ENCODE peak calls at places on chromosomes 6 and 20, in ten cellular contexts. X is T follicular helper cell; N is heart right ventricle; D is SK-N-MC; J is fibroblast of mammary gland; H is stimulated activated CD4-positive, alpha-beta T cell treated with anti-CD3 and anti-CD28 coated beads, Interleukin-4, amount 100 ng/mL, for 48 hours; F is stimulated activated effector memory CD8-positive, alpha-beta T cell treated with anti-CD3 and anti-CD28 coated beads, Interleukin-12 subunit alpha, Interleukin-12 subunit beta, amount 100 ng/mL, for 72 hours; W is occipital lobe; M is T-helper 2 cell; S is tibial artery. R is an unnamed sample.

GRCh38 chr20:35988910-35989463 is 20.6 kb downstream of the CNBD2 start:
- DNase-seq in X (no peak), N (no peak), D (no peak), J (peak), H (no peak), F (no peak), W (no peak), M (no peak), S (no peak), R (no peak)

GRCh38 chr6:26142026-26142425 is 54.8 kb downstream of the HFE start:
- DNase-seq in X (no peak), N (no peak), D (no peak), J (no peak), H (no peak), F (no peak), W (no peak), M (no peak), S (no peak), R (no peak)

GRCh38 chr6:139996253-139996834 is 621.9 kb upstream of the CITED2 start:
- DNase-seq in X (no peak), N (no peak), D (no peak), J (no peak), H (no peak), F (no peak), W (no peak), M (no peak), S (no peak), R (peak)

GRCh38 chr6:49430187-49430586 is 32.9 kb downstream of the MMUT start:
- DNase-seq in X (no peak), N (no peak), D (no peak), J (peak), H (no peak), F (no peak), W (no peak), M (no peak), S (no peak), R (no peak)

GRCh38 chr6:44166591-44167184 is 8.1 kb downstream of the CAPN11 start:
- DNase-seq in X (no peak), N (no peak), D (peak), J (no peak), H (no peak), F (no peak), W (no peak), M (no peak), S (no peak), R (no peak)

GRCh38 chr20:50578061-50578777 is 68.0 kb downstream of the PTPN1 start:
- DNase-seq in X (no peak), N (no peak), D (no peak), J (no peak), H (no peak), F (no peak), W (no peak), M (no peak), S (no peak), R (no peak)

GRCh38 chr6:111447051-111447450 is 36.0 kb downstream of the REV3L start:
- DNase-seq in X (no peak), N (no peak), D (no peak), J (peak), H (no peak), F (no peak), W (no peak), M (no peak), S (no peak), R (no peak)

GRCh38 chr20:23482138-23482537 is 8.8 kb upstream of the CST8 start:
- DNase-seq in X (no peak), N (no peak), D (no peak), J (no peak), H (no peak), F (no peak), W (no peak), M (no peak), S (no peak), R (no peak)

GRCh38 chr6:169269180-169270076 is 15.8 kb upstream of the THBS2 start:
- DNase-seq in X (no peak), N (peak), D (no peak), J (peak), H (no peak), F (no peak), W (no peak), M (no peak), S (peak), R (no peak)

GRCh38 chr20:35329435-35330139 is 37.4 kb upstream of the FAM83C start:
- DNase-seq in X (no peak), N (no peak), D (no peak), J (peak), H (peak), F (peak), W (no peak), M (no peak), S (no peak), R (peak)

GRCh38 chr6:71383891-71384489 is 95.4 kb downstream of the OGFRL1 start:
- DNase-seq in X (no peak), N (peak), D (peak), J (peak), H (no peak), F (no peak), W (no peak), M (no peak), S (no peak), R (no peak)

GRCh38 chr6:89438248-89438647 is 5.3 kb downstream of the ANKRD6 start:
- DNase-seq in X (no peak), N (no peak), D (no peak), J (no peak), H (no peak), F (no peak), W (no peak), M (no peak), S (no peak), R (no peak)

R was measured in HuH-7.